ENCODE peak calls at places on chromosomes 1 and 21, in seven cellular contexts. V is HCT116, W is breast epithelium, U is upper lobe of left lung, L is sigmoid colon, N is transverse colon, H is prostate gland. Z is an unnamed sample.
A peak's percentile ranks its signal among the peaks of the same experiment; 100 is the strongest.

GRCh38 chr1:24910751-24911650 is 19.1 kb downstream of the RUNX3 start:
- DNase-seq in N (peak; percentile 65), L (no peak), H (no peak), U (peak; percentile 63), V (no peak), W (no peak), Z (no peak)

GRCh38 chr1:17572264-17572985 is 32.9 kb downstream of the ARHGEF10L start:
- DNase-seq in V (no peak), H (no peak), N (peak; percentile 60), W (no peak), L (no peak), U (no peak), Z (peak; percentile 55)

GRCh38 chr1:180781718-180782117 is 131.0 kb upstream of the KIAA1614 start:
- DNase-seq in U (no peak), L (no peak), V (no peak), H (no peak), N (no peak), W (no peak), Z (no peak)

GRCh38 chr21:41229527-41230248 is 61.7 kb downstream of the BACE2 start:
- DNase-seq in U (no peak), W (no peak), N (no peak), H (no peak), L (no peak), V (no peak), Z (no peak)

GRCh38 chr1:206486995-206487788 is 16.9 kb downstream of the IKBKE start:
- DNase-seq in W (no peak), H (no peak), V (no peak), U (no peak), N (no peak), L (no peak), Z (no peak)

GRCh38 chr1:203858055-203858454 is 3.3 kb upstream of the SNRPE start:
- DNase-seq in U (no peak), N (no peak), W (no peak), H (no peak), L (no peak), V (no peak), Z (no peak)

GRCh38 chr21:42837421-42838211 is 41.7 kb downstream of the WDR4 start:
- DNase-seq in H (no peak), V (no peak), N (no peak), W (peak; percentile 42), U (no peak), L (no peak), Z (no peak)

GRCh38 chr1:205229916-205230700 is 2.4 kb downstream of the TMCC2 start:
- DNase-seq in N (no peak), H (no peak), L (no peak), U (no peak), W (no peak), V (no peak), Z (no peak)

GRCh38 chr1:116868386-116868785 is 41.3 kb upstream of the PTGFRN start:
- DNase-seq in N (no peak), V (no peak), H (no peak), W (no peak), L (no peak), U (no peak), Z (no peak)

GRCh38 chr1:204577794-204578478 is 61.7 kb downstream of the MDM4 start:
- DNase-seq in U (no peak), H (no peak), N (no peak), W (no peak), V (no peak), L (no peak), Z (no peak)

GRCh38 chr1:15958788-15959187 is 17.1 kb downstream of the ZBTB17 start:
- DNase-seq in H (no peak), N (no peak), V (no peak), W (no peak), L (no peak), U (no peak), Z (no peak)

GRCh38 chr1:204102029-204102611 is 29.2 kb downstream of the SOX13 start:
- DNase-seq in N (no peak), L (no peak), H (no peak), W (no peak), V (no peak), U (no peak), Z (no peak)

GRCh38 chr1:92317836-92318493 is 19.1 kb downstream of the RPAP2 start:
- DNase-seq in L (no peak), H (no peak), W (no peak), N (no peak), V (no peak), U (no peak), Z (no peak)

GRCh38 chr1:15948600-15949452 is 27.1 kb downstream of the ZBTB17 start:
- DNase-seq in W (no peak), V (no peak), N (peak; percentile 60), U (peak; percentile 85), L (peak; percentile 92), H (no peak), Z (no peak)

GRCh38 chr1:983736-984475 is 2.0 kb upstream of the PERM1 start:
- DNase-seq in N (peak; percentile 51), L (peak; percentile 71), U (peak; percentile 49), H (no peak), V (no peak), W (no peak), Z (peak; percentile 91)

GRCh38 chr1:23742670-23743286 is 493 bp upstream of the ELOA start:
- DNase-seq in N (peak; percentile 44), L (peak; percentile 72), U (peak; percentile 26), W (no peak), V (no peak), H (peak; percentile 17), Z (no peak)

GRCh38 chr1:221381858-221382623 is 359.8 kb downstream of the DUSP10 start:
- DNase-seq in N (no peak), W (no peak), H (no peak), U (no peak), V (no peak), L (no peak), Z (no peak)

GRCh38 chr21:36882776-36883175 is 83.7 kb downstream of the HLCS start:
- DNase-seq in W (no peak), N (no peak), H (no peak), U (no peak), L (no peak), V (no peak), Z (no peak)

GRCh38 chr1:172466795-172467407 is 23.0 kb upstream of the PIGC start:
- DNase-seq in V (peak; percentile 34), H (no peak), W (no peak), U (no peak), N (no peak), L (no peak), Z (no peak)

GRCh38 chr1:205273551-205273982 is 45.8 kb downstream of the TMCC2 start:
- DNase-seq in U (peak; percentile 91), N (peak; percentile 92), W (peak; percentile 91), V (peak; percentile 48), L (peak; percentile 90), H (peak; percentile 87), Z (peak; percentile 86)

GRCh38 chr1:169894424-169895145 is 889 bp upstream of the SCYL3 start:
- DNase-seq in V (no peak), N (no peak), L (no peak), W (no peak), U (no peak), H (no peak), Z (no peak)

GRCh38 chr21:44970766-44971671 is 31.2 kb downstream of the SLX9 start:
- DNase-seq in W (no peak), U (no peak), L (peak; percentile 67), N (no peak), H (no peak), V (no peak), Z (no peak)

GRCh38 chr1:201675143-201675542 is 136.2 kb downstream of the NAV1 start:
- DNase-seq in V (no peak), L (no peak), H (no peak), N (no peak), U (peak; percentile 54), W (no peak), Z (no peak)

GRCh38 chr1:18972531-18972930 is 16.1 kb upstream of the IFFO2 start:
- DNase-seq in U (no peak), N (no peak), L (peak; percentile 55), V (no peak), H (no peak), W (no peak), Z (no peak)

GRCh38 chr1:17199267-17200044 is 5.5 kb upstream of the PADI1 start:
- DNase-seq in U (no peak), L (peak; percentile 9), N (no peak), H (no peak), W (peak; percentile 28), V (no peak), Z (no peak)

GRCh38 chr1:76137746-76138145 is 63.2 kb downstream of the ST6GALNAC3 start:
- DNase-seq in L (no peak), U (no peak), V (no peak), W (no peak), H (no peak), N (no peak), Z (no peak)

GRCh38 chr1:223712856-223713494 is 636 bp downstream of the CAPN2 start:
- DNase-seq in U (no peak), H (no peak), V (no peak), W (no peak), N (peak; percentile 57), L (peak; percentile 74), Z (no peak)

GRCh38 chr1:9120312-9120958 is 8.5 kb downstream of the GPR157 start:
- DNase-seq in N (no peak), H (no peak), U (no peak), L (no peak), W (no peak), V (no peak), Z (no peak)

GRCh38 chr21:16195896-16196443 is 466.2 kb downstream of the USP25 start:
- DNase-seq in U (no peak), V (no peak), L (no peak), W (no peak), H (no peak), N (no peak), Z (no peak)

GRCh38 chr1:151197863-151198253 is 494 bp upstream of the PIP5K1A start:
- DNase-seq in L (no peak), H (no peak), U (no peak), V (no peak), W (no peak), N (peak; percentile 12), Z (no peak)

GRCh38 chr1:143665606-143666005 is 306.2 kb downstream of the FAM72C start:
- DNase-seq in U (no peak), L (no peak), N (no peak), H (no peak), V (no peak), W (no peak), Z (no peak)
- TF ChIP-seq POLR2AphosphoS5 in U (no peak), L (no peak), N (no peak), H (no peak), V (no peak), W (no peak), Z (no peak)

GRCh38 chr1:241627453-241628329 is 12.5 kb downstream of the CHML start:
- DNase-seq in N (peak; percentile 37), H (no peak), W (no peak), V (peak; percentile 47), U (no peak), L (no peak), Z (no peak)
- TF ChIP-seq POLR2A in N (no peak), H (no peak), W (no peak), V (no peak), U (no peak), L (no peak), Z (no peak)

GRCh38 chr1:30522031-30523004 is 201.1 kb downstream of the MATN1 start:
- DNase-seq in W (no peak), U (peak; percentile 24), N (no peak), L (peak; percentile 77), H (no peak), V (no peak), Z (no peak)
- TF ChIP-seq POLR2AphosphoS5 in W (peak; percentile 88), U (peak; percentile 69), N (no peak), L (no peak), H (peak; percentile 20), V (no peak), Z (no peak)

GRCh38 chr1:161749509-161750407 is at the start of gene DUSP12:
- DNase-seq in V (peak; percentile 90), L (peak; percentile 96), W (peak; percentile 89), U (peak; percentile 95), N (peak; percentile 93), H (peak; percentile 87), Z (peak; percentile 71)
- TF ChIP-seq POLR2A in V (peak; percentile 80), L (no peak), W (no peak), U (no peak), N (peak; percentile 53), H (peak; percentile 33), Z (peak; percentile 82)